ENCODE peak calls at places on chromosomes 12 and 14, in seven cellular contexts. One of them, this sample, is unnamed.
A peak's percentile ranks its signal among the peaks of the same experiment; 100 is the strongest.

GRCh38 chr12:112126000-112126431 is 656 bp downstream of the TRAFD1 start:
- DNase-seq in DMS153: no peak
- DNase-seq in CD8-positive, alpha-beta T cell: no peak
- DNase-seq in upper lobe of right lung: no peak
- DNase-seq in AG04449: no peak
- DNase-seq in NCI-H1092 treated with DMSO at 0.1 percent for 48 hours: no peak
- DNase-seq in activated T-cell treated with anti-CD3 and anti-CD28 coated beads, Interleukin-2, amount 50 U/mL, for 72 hours: peak; percentile 24
- DNase-seq in this sample: no peak

GRCh38 chr12:19624401-19624930 is 185.2 kb downstream of the AEBP2 start:
- DNase-seq in activated T-cell treated with anti-CD3 and anti-CD28 coated beads, Interleukin-2, amount 50 U/mL, for 72 hours: no peak
- DNase-seq in NCI-H1092 treated with DMSO at 0.1 percent for 48 hours: no peak
- DNase-seq in upper lobe of right lung: no peak
- DNase-seq in CD8-positive, alpha-beta T cell: no peak
- DNase-seq in DMS153: no peak
- DNase-seq in AG04449: no peak
- DNase-seq in this sample: peak; percentile 14

GRCh38 chr12:106942775-106943174 is 12.9 kb upstream of the TMEM263 start:
- DNase-seq in DMS153: no peak
- DNase-seq in CD8-positive, alpha-beta T cell: no peak
- DNase-seq in AG04449: no peak
- DNase-seq in activated T-cell treated with anti-CD3 and anti-CD28 coated beads, Interleukin-2, amount 50 U/mL, for 72 hours: no peak
- DNase-seq in NCI-H1092 treated with DMSO at 0.1 percent for 48 hours: no peak
- DNase-seq in upper lobe of right lung: no peak
- DNase-seq in this sample: no peak

GRCh38 chr12:52119398-52120254 is 40.1 kb downstream of the SMIM41 start:
- DNase-seq in AG04449: no peak
- DNase-seq in NCI-H1092 treated with DMSO at 0.1 percent for 48 hours: peak; percentile 66
- DNase-seq in activated T-cell treated with anti-CD3 and anti-CD28 coated beads, Interleukin-2, amount 50 U/mL, for 72 hours: peak; percentile 63
- DNase-seq in CD8-positive, alpha-beta T cell: peak; percentile 30
- DNase-seq in DMS153: peak; percentile 68
- DNase-seq in upper lobe of right lung: no peak
- DNase-seq in this sample: no peak

GRCh38 chr14:38646391-38646790 is 390.5 kb upstream of the CLEC14A start:
- DNase-seq in NCI-H1092 treated with DMSO at 0.1 percent for 48 hours: no peak
- DNase-seq in activated T-cell treated with anti-CD3 and anti-CD28 coated beads, Interleukin-2, amount 50 U/mL, for 72 hours: no peak
- DNase-seq in DMS153: no peak
- DNase-seq in CD8-positive, alpha-beta T cell: no peak
- DNase-seq in upper lobe of right lung: no peak
- DNase-seq in AG04449: no peak
- DNase-seq in this sample: peak; percentile 24

GRCh38 chr14:20454359-20454644 is 310 bp downstream of the OSGEP start:
- DNase-seq in activated T-cell treated with anti-CD3 and anti-CD28 coated beads, Interleukin-2, amount 50 U/mL, for 72 hours: no peak
- DNase-seq in DMS153: no peak
- DNase-seq in upper lobe of right lung: no peak
- DNase-seq in NCI-H1092 treated with DMSO at 0.1 percent for 48 hours: no peak
- DNase-seq in AG04449: no peak
- DNase-seq in CD8-positive, alpha-beta T cell: no peak
- DNase-seq in this sample: peak; percentile 78

GRCh38 chr14:63713765-63714164 is 14.1 kb downstream of the SGPP1 start:
- DNase-seq in CD8-positive, alpha-beta T cell: no peak
- DNase-seq in upper lobe of right lung: no peak
- DNase-seq in activated T-cell treated with anti-CD3 and anti-CD28 coated beads, Interleukin-2, amount 50 U/mL, for 72 hours: no peak
- DNase-seq in AG04449: peak; percentile 14
- DNase-seq in DMS153: no peak
- DNase-seq in NCI-H1092 treated with DMSO at 0.1 percent for 48 hours: no peak
- DNase-seq in this sample: peak; percentile 64

GRCh38 chr12:713281-713875 is 39.0 kb upstream of the WNK1 start:
- DNase-seq in DMS153: no peak
- DNase-seq in activated T-cell treated with anti-CD3 and anti-CD28 coated beads, Interleukin-2, amount 50 U/mL, for 72 hours: peak; percentile 52
- DNase-seq in AG04449: no peak
- DNase-seq in CD8-positive, alpha-beta T cell: no peak
- DNase-seq in upper lobe of right lung: no peak
- DNase-seq in NCI-H1092 treated with DMSO at 0.1 percent for 48 hours: no peak
- DNase-seq in this sample: peak; percentile 10

GRCh38 chr12:64181504-64182291 is 40.4 kb downstream of the KICS2 start:
- DNase-seq in upper lobe of right lung: no peak
- DNase-seq in DMS153: peak; percentile 13
- DNase-seq in NCI-H1092 treated with DMSO at 0.1 percent for 48 hours: peak; percentile 15
- DNase-seq in activated T-cell treated with anti-CD3 and anti-CD28 coated beads, Interleukin-2, amount 50 U/mL, for 72 hours: no peak
- DNase-seq in AG04449: peak; percentile 89
- DNase-seq in CD8-positive, alpha-beta T cell: no peak
- DNase-seq in this sample: peak; percentile 99

GRCh38 chr12:98701166-98701565 is 56.1 kb downstream of the APAF1 start:
- DNase-seq in AG04449: no peak
- DNase-seq in NCI-H1092 treated with DMSO at 0.1 percent for 48 hours: no peak
- DNase-seq in CD8-positive, alpha-beta T cell: no peak
- DNase-seq in upper lobe of right lung: no peak
- DNase-seq in activated T-cell treated with anti-CD3 and anti-CD28 coated beads, Interleukin-2, amount 50 U/mL, for 72 hours: no peak
- DNase-seq in DMS153: no peak
- DNase-seq in this sample: no peak

GRCh38 chr12:79020106-79020505 is 155.5 kb downstream of the SYT1 start:
- DNase-seq in NCI-H1092 treated with DMSO at 0.1 percent for 48 hours: no peak
- DNase-seq in AG04449: no peak
- DNase-seq in upper lobe of right lung: no peak
- DNase-seq in activated T-cell treated with anti-CD3 and anti-CD28 coated beads, Interleukin-2, amount 50 U/mL, for 72 hours: no peak
- DNase-seq in DMS153: no peak
- DNase-seq in CD8-positive, alpha-beta T cell: no peak
- DNase-seq in this sample: peak; percentile 55

GRCh38 chr12:47999816-48000215 is 4.5 kb downstream of the COL2A1 start:
- DNase-seq in NCI-H1092 treated with DMSO at 0.1 percent for 48 hours: no peak
- DNase-seq in DMS153: no peak
- DNase-seq in upper lobe of right lung: no peak
- DNase-seq in activated T-cell treated with anti-CD3 and anti-CD28 coated beads, Interleukin-2, amount 50 U/mL, for 72 hours: no peak
- DNase-seq in AG04449: no peak
- DNase-seq in CD8-positive, alpha-beta T cell: no peak
- DNase-seq in this sample: no peak

GRCh38 chr12:65649126-65649525 is 175.2 kb upstream of the HMGA2 start:
- DNase-seq in upper lobe of right lung: no peak
- DNase-seq in CD8-positive, alpha-beta T cell: no peak
- DNase-seq in DMS153: no peak
- DNase-seq in NCI-H1092 treated with DMSO at 0.1 percent for 48 hours: no peak
- DNase-seq in activated T-cell treated with anti-CD3 and anti-CD28 coated beads, Interleukin-2, amount 50 U/mL, for 72 hours: no peak
- DNase-seq in AG04449: peak; percentile 98
- DNase-seq in this sample: peak; percentile 98

GRCh38 chr12:92162079-92162478 is 16.4 kb upstream of the BTG1 start:
- DNase-seq in upper lobe of right lung: no peak
- DNase-seq in DMS153: no peak
- DNase-seq in NCI-H1092 treated with DMSO at 0.1 percent for 48 hours: no peak
- DNase-seq in AG04449: no peak
- DNase-seq in CD8-positive, alpha-beta T cell: no peak
- DNase-seq in activated T-cell treated with anti-CD3 and anti-CD28 coated beads, Interleukin-2, amount 50 U/mL, for 72 hours: no peak
- DNase-seq in this sample: no peak

GRCh38 chr14:39291739-39292138 is 58.0 kb downstream of the MIA2 start:
- DNase-seq in upper lobe of right lung: no peak
- DNase-seq in activated T-cell treated with anti-CD3 and anti-CD28 coated beads, Interleukin-2, amount 50 U/mL, for 72 hours: no peak
- DNase-seq in AG04449: no peak
- DNase-seq in CD8-positive, alpha-beta T cell: no peak
- DNase-seq in NCI-H1092 treated with DMSO at 0.1 percent for 48 hours: no peak
- DNase-seq in DMS153: no peak
- DNase-seq in this sample: no peak

GRCh38 chr12:128008341-128008740 is 258.6 kb upstream of the TMEM132C start:
- DNase-seq in CD8-positive, alpha-beta T cell: no peak
- DNase-seq in AG04449: peak; percentile 70
- DNase-seq in DMS153: no peak
- DNase-seq in activated T-cell treated with anti-CD3 and anti-CD28 coated beads, Interleukin-2, amount 50 U/mL, for 72 hours: no peak
- DNase-seq in upper lobe of right lung: no peak
- DNase-seq in NCI-H1092 treated with DMSO at 0.1 percent for 48 hours: no peak
- DNase-seq in this sample: peak; percentile 84

GRCh38 chr12:92078167-92079053 is 67.2 kb downstream of the BTG1 start:
- DNase-seq in NCI-H1092 treated with DMSO at 0.1 percent for 48 hours: no peak
- DNase-seq in upper lobe of right lung: no peak
- DNase-seq in DMS153: no peak
- DNase-seq in activated T-cell treated with anti-CD3 and anti-CD28 coated beads, Interleukin-2, amount 50 U/mL, for 72 hours: no peak
- DNase-seq in CD8-positive, alpha-beta T cell: no peak
- DNase-seq in AG04449: peak; percentile 99
- DNase-seq in this sample: peak; percentile 90

GRCh38 chr12:32893458-32893857 is 3.1 kb downstream of the PKP2 start:
- DNase-seq in DMS153: no peak
- DNase-seq in upper lobe of right lung: no peak
- DNase-seq in activated T-cell treated with anti-CD3 and anti-CD28 coated beads, Interleukin-2, amount 50 U/mL, for 72 hours: no peak
- DNase-seq in NCI-H1092 treated with DMSO at 0.1 percent for 48 hours: no peak
- DNase-seq in CD8-positive, alpha-beta T cell: no peak
- DNase-seq in AG04449: no peak
- DNase-seq in this sample: peak; percentile 20

GRCh38 chr12:131862084-131862441 is 32.4 kb upstream of the ULK1 start:
- DNase-seq in upper lobe of right lung: no peak
- DNase-seq in NCI-H1092 treated with DMSO at 0.1 percent for 48 hours: no peak
- DNase-seq in AG04449: no peak
- DNase-seq in DMS153: no peak
- DNase-seq in activated T-cell treated with anti-CD3 and anti-CD28 coated beads, Interleukin-2, amount 50 U/mL, for 72 hours: no peak
- DNase-seq in CD8-positive, alpha-beta T cell: no peak
- DNase-seq in this sample: no peak

GRCh38 chr14:55976619-55977018 is 141.6 kb upstream of the PELI2 start:
- DNase-seq in activated T-cell treated with anti-CD3 and anti-CD28 coated beads, Interleukin-2, amount 50 U/mL, for 72 hours: no peak
- DNase-seq in NCI-H1092 treated with DMSO at 0.1 percent for 48 hours: peak; percentile 74
- DNase-seq in AG04449: no peak
- DNase-seq in upper lobe of right lung: no peak
- DNase-seq in CD8-positive, alpha-beta T cell: no peak
- DNase-seq in DMS153: peak; percentile 59
- DNase-seq in this sample: no peak

GRCh38 chr12:127457726-127458125 is 809.2 kb upstream of the TMEM132C start:
- DNase-seq in AG04449: no peak
- DNase-seq in NCI-H1092 treated with DMSO at 0.1 percent for 48 hours: no peak
- DNase-seq in CD8-positive, alpha-beta T cell: no peak
- DNase-seq in DMS153: no peak
- DNase-seq in activated T-cell treated with anti-CD3 and anti-CD28 coated beads, Interleukin-2, amount 50 U/mL, for 72 hours: no peak
- DNase-seq in upper lobe of right lung: no peak
- DNase-seq in this sample: no peak

GRCh38 chr12:12628013-12628412 is 16.3 kb downstream of the CREBL2 start:
- DNase-seq in AG04449: no peak
- DNase-seq in CD8-positive, alpha-beta T cell: no peak
- DNase-seq in DMS153: no peak
- DNase-seq in activated T-cell treated with anti-CD3 and anti-CD28 coated beads, Interleukin-2, amount 50 U/mL, for 72 hours: no peak
- DNase-seq in upper lobe of right lung: no peak
- DNase-seq in NCI-H1092 treated with DMSO at 0.1 percent for 48 hours: no peak
- DNase-seq in this sample: peak; percentile 75

GRCh38 chr12:54431911-54432814 is 13.1 kb upstream of the ITGA5 start:
- DNase-seq in CD8-positive, alpha-beta T cell: no peak
- DNase-seq in DMS153: peak; percentile 13
- DNase-seq in upper lobe of right lung: no peak
- DNase-seq in AG04449: no peak
- DNase-seq in NCI-H1092 treated with DMSO at 0.1 percent for 48 hours: no peak
- DNase-seq in activated T-cell treated with anti-CD3 and anti-CD28 coated beads, Interleukin-2, amount 50 U/mL, for 72 hours: no peak
- DNase-seq in this sample: peak; percentile 88

GRCh38 chr14:35374273-35374681 is 30.3 kb downstream of the NFKBIA start:
- DNase-seq in upper lobe of right lung: no peak
- DNase-seq in activated T-cell treated with anti-CD3 and anti-CD28 coated beads, Interleukin-2, amount 50 U/mL, for 72 hours: no peak
- DNase-seq in AG04449: peak; percentile 94
- DNase-seq in CD8-positive, alpha-beta T cell: no peak
- DNase-seq in NCI-H1092 treated with DMSO at 0.1 percent for 48 hours: no peak
- DNase-seq in DMS153: no peak
- DNase-seq in this sample: peak; percentile 92

GRCh38 chr12:6963016-6963731 is 7.3 kb downstream of the PHB2 start:
- DNase-seq in NCI-H1092 treated with DMSO at 0.1 percent for 48 hours: peak; percentile 16
- DNase-seq in DMS153: peak; percentile 93
- DNase-seq in AG04449: no peak
- DNase-seq in upper lobe of right lung: peak; percentile 96
- DNase-seq in CD8-positive, alpha-beta T cell: no peak
- DNase-seq in activated T-cell treated with anti-CD3 and anti-CD28 coated beads, Interleukin-2, amount 50 U/mL, for 72 hours: no peak
- DNase-seq in this sample: no peak

GRCh38 chr12:124871297-124871696 is 7.6 kb upstream of the SCARB1 start:
- DNase-seq in NCI-H1092 treated with DMSO at 0.1 percent for 48 hours: no peak
- DNase-seq in upper lobe of right lung: no peak
- DNase-seq in DMS153: no peak
- DNase-seq in activated T-cell treated with anti-CD3 and anti-CD28 coated beads, Interleukin-2, amount 50 U/mL, for 72 hours: no peak
- DNase-seq in CD8-positive, alpha-beta T cell: no peak
- DNase-seq in AG04449: no peak
- DNase-seq in this sample: no peak

GRCh38 chr14:63203618-63204406 is 431 bp upstream of the RHOJ start:
- DNase-seq in activated T-cell treated with anti-CD3 and anti-CD28 coated beads, Interleukin-2, amount 50 U/mL, for 72 hours: no peak
- DNase-seq in CD8-positive, alpha-beta T cell: no peak
- DNase-seq in AG04449: peak; percentile 69
- DNase-seq in upper lobe of right lung: peak; percentile 68
- DNase-seq in DMS153: peak; percentile 43
- DNase-seq in NCI-H1092 treated with DMSO at 0.1 percent for 48 hours: peak; percentile 96
- DNase-seq in this sample: peak; percentile 85

GRCh38 chr14:37584211-37585100 is 10.6 kb downstream of the FOXA1 start:
- DNase-seq in NCI-H1092 treated with DMSO at 0.1 percent for 48 hours: peak; percentile 83
- DNase-seq in AG04449: no peak
- DNase-seq in activated T-cell treated with anti-CD3 and anti-CD28 coated beads, Interleukin-2, amount 50 U/mL, for 72 hours: no peak
- DNase-seq in upper lobe of right lung: peak; percentile 69
- DNase-seq in CD8-positive, alpha-beta T cell: no peak
- DNase-seq in DMS153: peak; percentile 55
- DNase-seq in this sample: no peak

GRCh38 chr12:92065018-92065499 is 80.6 kb downstream of the BTG1 start:
- DNase-seq in DMS153: peak; percentile 47
- DNase-seq in AG04449: no peak
- DNase-seq in NCI-H1092 treated with DMSO at 0.1 percent for 48 hours: peak; percentile 88
- DNase-seq in CD8-positive, alpha-beta T cell: no peak
- DNase-seq in activated T-cell treated with anti-CD3 and anti-CD28 coated beads, Interleukin-2, amount 50 U/mL, for 72 hours: peak; percentile 72
- DNase-seq in upper lobe of right lung: no peak
- DNase-seq in this sample: peak; percentile 28

This sample was measured in M059J.